ENCODE peak calls at places on chromosome 16, in eight cellular contexts. One of them, this sample, is unnamed. For H3K9me3, the result is how much of the 10 kb centered on the place peaks cover.

GRCh38 chr16:66523861-66524354 is 26.0 kb downstream of the TK2 start:
- DNase-seq in GM23248: no peak
- DNase-seq in esophagus squamous epithelium: no peak
- DNase-seq in Peyer's patch: peak
- DNase-seq in CD4-positive, alpha-beta T cell: peak
- DNase-seq in tibial nerve: no peak
- DNase-seq in naive thymus-derived CD4-positive, alpha-beta T cell: peak
- DNase-seq in stomach: no peak
- DNase-seq in this sample: no peak

GRCh38 chr16:53631236-53631635 is 72.4 kb downstream of the RPGRIP1L start:
- DNase-seq in esophagus squamous epithelium: no peak
- DNase-seq in CD4-positive, alpha-beta T cell: no peak
- DNase-seq in tibial nerve: no peak
- DNase-seq in GM23248: no peak
- DNase-seq in stomach: no peak
- DNase-seq in Peyer's patch: no peak
- DNase-seq in naive thymus-derived CD4-positive, alpha-beta T cell: no peak
- DNase-seq in this sample: no peak

GRCh38 chr16:66240088-66240487 is 126.4 kb upstream of the CDH5 start:
- DNase-seq in stomach: no peak
- DNase-seq in CD4-positive, alpha-beta T cell: no peak
- DNase-seq in GM23248: no peak
- DNase-seq in naive thymus-derived CD4-positive, alpha-beta T cell: no peak
- DNase-seq in tibial nerve: no peak
- DNase-seq in esophagus squamous epithelium: no peak
- DNase-seq in Peyer's patch: peak
- DNase-seq in this sample: no peak

GRCh38 chr16:85003076-85003475 is 8.3 kb downstream of the ZDHHC7 start:
- DNase-seq in CD4-positive, alpha-beta T cell: no peak
- DNase-seq in tibial nerve: no peak
- DNase-seq in Peyer's patch: no peak
- DNase-seq in naive thymus-derived CD4-positive, alpha-beta T cell: no peak
- DNase-seq in esophagus squamous epithelium: no peak
- DNase-seq in GM23248: no peak
- DNase-seq in stomach: no peak
- DNase-seq in this sample: no peak

GRCh38 chr16:86786338-86786737 is 208.0 kb downstream of the FOXL1 start:
- DNase-seq in Peyer's patch: no peak
- DNase-seq in stomach: peak
- DNase-seq in esophagus squamous epithelium: no peak
- DNase-seq in naive thymus-derived CD4-positive, alpha-beta T cell: no peak
- DNase-seq in tibial nerve: no peak
- DNase-seq in CD4-positive, alpha-beta T cell: no peak
- DNase-seq in GM23248: no peak
- DNase-seq in this sample: no peak

GRCh38 chr16:84115919-84116719 is 623 bp downstream of the MBTPS1 start:
- DNase-seq in stomach: peak
- DNase-seq in GM23248: peak
- DNase-seq in CD4-positive, alpha-beta T cell: peak
- DNase-seq in esophagus squamous epithelium: no peak
- DNase-seq in tibial nerve: no peak
- DNase-seq in Peyer's patch: no peak
- DNase-seq in naive thymus-derived CD4-positive, alpha-beta T cell: no peak
- DNase-seq in this sample: no peak

GRCh38 chr16:85369741-85370528 is 243.2 kb upstream of the GSE1 start:
- DNase-seq in GM23248: peak
- DNase-seq in naive thymus-derived CD4-positive, alpha-beta T cell: peak
- DNase-seq in tibial nerve: peak
- DNase-seq in esophagus squamous epithelium: no peak
- DNase-seq in stomach: peak
- DNase-seq in CD4-positive, alpha-beta T cell: peak
- DNase-seq in Peyer's patch: peak
- DNase-seq in this sample: peak

GRCh38 chr16:3249451-3249850 is 7.0 kb downstream of the MEFV start:
- DNase-seq in naive thymus-derived CD4-positive, alpha-beta T cell: no peak
- DNase-seq in stomach: no peak
- DNase-seq in Peyer's patch: no peak
- DNase-seq in CD4-positive, alpha-beta T cell: no peak
- DNase-seq in tibial nerve: no peak
- DNase-seq in GM23248: no peak
- DNase-seq in esophagus squamous epithelium: no peak
- DNase-seq in this sample: no peak

GRCh38 chr16:68553186-68553585 is 14.1 kb downstream of the ZFP90 start:
- DNase-seq in naive thymus-derived CD4-positive, alpha-beta T cell: no peak
- DNase-seq in CD4-positive, alpha-beta T cell: no peak
- DNase-seq in tibial nerve: no peak
- DNase-seq in stomach: no peak
- DNase-seq in esophagus squamous epithelium: no peak
- DNase-seq in Peyer's patch: no peak
- DNase-seq in GM23248: no peak
- DNase-seq in this sample: no peak
- H3K9me3 ChIP-seq in naive thymus-derived CD4-positive, alpha-beta T cell: under half
- H3K9me3 ChIP-seq in CD4-positive, alpha-beta T cell: half or more
- H3K9me3 ChIP-seq in tibial nerve: half or more
- H3K9me3 ChIP-seq in stomach: half or more
- H3K9me3 ChIP-seq in esophagus squamous epithelium: half or more
- H3K9me3 ChIP-seq in Peyer's patch: under half
- H3K9me3 ChIP-seq in GM23248: under half
- H3K9me3 ChIP-seq in this sample: under half

GRCh38 chr16:75172578-75172977 is 24.3 kb downstream of the ZFP1 start:
- DNase-seq in naive thymus-derived CD4-positive, alpha-beta T cell: no peak
- DNase-seq in tibial nerve: no peak
- DNase-seq in GM23248: no peak
- DNase-seq in Peyer's patch: no peak
- DNase-seq in stomach: no peak
- DNase-seq in esophagus squamous epithelium: no peak
- DNase-seq in CD4-positive, alpha-beta T cell: no peak
- DNase-seq in this sample: no peak
- H3K9me3 ChIP-seq in naive thymus-derived CD4-positive, alpha-beta T cell: under half
- H3K9me3 ChIP-seq in tibial nerve: under half
- H3K9me3 ChIP-seq in GM23248: under half
- H3K9me3 ChIP-seq in Peyer's patch: under half
- H3K9me3 ChIP-seq in stomach: half or more
- H3K9me3 ChIP-seq in esophagus squamous epithelium: half or more
- H3K9me3 ChIP-seq in CD4-positive, alpha-beta T cell: half or more
- H3K9me3 ChIP-seq in this sample: under half

GRCh38 chr16:46845952-46846351 is 15.0 kb upstream of the C16orf87 start:
- DNase-seq in naive thymus-derived CD4-positive, alpha-beta T cell: no peak
- DNase-seq in Peyer's patch: no peak
- DNase-seq in esophagus squamous epithelium: no peak
- DNase-seq in GM23248: no peak
- DNase-seq in tibial nerve: no peak
- DNase-seq in stomach: no peak
- DNase-seq in CD4-positive, alpha-beta T cell: no peak
- DNase-seq in this sample: no peak
- H3K9me3 ChIP-seq in naive thymus-derived CD4-positive, alpha-beta T cell: under half
- H3K9me3 ChIP-seq in Peyer's patch: under half
- H3K9me3 ChIP-seq in esophagus squamous epithelium: under half
- H3K9me3 ChIP-seq in GM23248: under half
- H3K9me3 ChIP-seq in tibial nerve: under half
- H3K9me3 ChIP-seq in stomach: under half
- H3K9me3 ChIP-seq in CD4-positive, alpha-beta T cell: under half
- H3K9me3 ChIP-seq in this sample: under half

GRCh38 chr16:80033783-80034468 is 433.4 kb upstream of the MAF start:
- DNase-seq in tibial nerve: no peak
- DNase-seq in esophagus squamous epithelium: no peak
- DNase-seq in GM23248: no peak
- DNase-seq in naive thymus-derived CD4-positive, alpha-beta T cell: no peak
- DNase-seq in Peyer's patch: no peak
- DNase-seq in stomach: no peak
- DNase-seq in CD4-positive, alpha-beta T cell: no peak
- DNase-seq in this sample: no peak
- H3K9me3 ChIP-seq in tibial nerve: under half
- H3K9me3 ChIP-seq in esophagus squamous epithelium: under half
- H3K9me3 ChIP-seq in GM23248: under half
- H3K9me3 ChIP-seq in naive thymus-derived CD4-positive, alpha-beta T cell: under half
- H3K9me3 ChIP-seq in Peyer's patch: under half
- H3K9me3 ChIP-seq in stomach: under half
- H3K9me3 ChIP-seq in CD4-positive, alpha-beta T cell: under half
- H3K9me3 ChIP-seq in this sample: under half

DNA sequence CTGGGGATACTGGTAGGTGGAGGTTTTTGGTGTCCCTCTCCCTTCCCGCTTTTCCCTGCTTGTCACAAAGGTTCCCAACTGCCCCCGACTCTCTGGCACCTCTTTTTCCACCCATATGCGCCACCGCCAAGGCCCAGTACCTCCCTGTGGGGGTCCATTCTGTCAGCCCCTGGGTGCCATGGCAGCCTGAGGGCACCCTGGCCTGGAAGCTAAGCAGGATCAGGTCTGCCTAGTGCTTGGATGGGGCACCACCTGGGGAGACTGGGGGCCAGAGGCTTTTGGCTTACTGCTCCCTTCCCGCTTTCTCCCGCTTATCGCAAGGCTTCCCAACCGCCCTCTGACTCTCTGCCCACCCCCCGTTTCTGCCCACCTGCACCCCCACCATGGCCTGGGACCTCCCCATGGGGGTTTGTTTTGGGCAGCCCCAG is 2286.4 kb downstream of the TP53TG3F start:
- DNase-seq in CD4-positive, alpha-beta T cell: no peak
- DNase-seq in naive thymus-derived CD4-positive, alpha-beta T cell: no peak
- DNase-seq in GM23248: no peak
- DNase-seq in stomach: no peak
- DNase-seq in esophagus squamous epithelium: no peak
- DNase-seq in Peyer's patch: no peak
- DNase-seq in tibial nerve: no peak
- DNase-seq in this sample: no peak
- H3K9me3 ChIP-seq in CD4-positive, alpha-beta T cell: half or more
- H3K9me3 ChIP-seq in naive thymus-derived CD4-positive, alpha-beta T cell: under half
- H3K9me3 ChIP-seq in GM23248: under half
- H3K9me3 ChIP-seq in stomach: half or more
- H3K9me3 ChIP-seq in esophagus squamous epithelium: under half
- H3K9me3 ChIP-seq in Peyer's patch: under half
- H3K9me3 ChIP-seq in tibial nerve: under half
- H3K9me3 ChIP-seq in this sample: under half

GRCh38 chr16:35908152-35908551 is 2448.7 kb downstream of the TP53TG3F start:
- DNase-seq in GM23248: no peak
- DNase-seq in tibial nerve: no peak
- DNase-seq in stomach: no peak
- DNase-seq in Peyer's patch: no peak
- DNase-seq in naive thymus-derived CD4-positive, alpha-beta T cell: no peak
- DNase-seq in CD4-positive, alpha-beta T cell: no peak
- DNase-seq in esophagus squamous epithelium: no peak
- DNase-seq in this sample: no peak

GRCh38 chr16:35906440-35906839 is 2447.0 kb downstream of the TP53TG3F start:
- DNase-seq in tibial nerve: no peak
- DNase-seq in Peyer's patch: no peak
- DNase-seq in stomach: no peak
- DNase-seq in esophagus squamous epithelium: no peak
- DNase-seq in naive thymus-derived CD4-positive, alpha-beta T cell: no peak
- DNase-seq in CD4-positive, alpha-beta T cell: no peak
- DNase-seq in GM23248: no peak
- DNase-seq in this sample: no peak

GRCh38 chr16:35909351-35909954 is 2450.0 kb downstream of the TP53TG3F start:
- DNase-seq in tibial nerve: no peak
- DNase-seq in stomach: no peak
- DNase-seq in esophagus squamous epithelium: no peak
- DNase-seq in naive thymus-derived CD4-positive, alpha-beta T cell: no peak
- DNase-seq in Peyer's patch: no peak
- DNase-seq in CD4-positive, alpha-beta T cell: no peak
- DNase-seq in GM23248: no peak
- DNase-seq in this sample: no peak

GRCh38 chr16:35910409-35910808 is 2451.0 kb downstream of the TP53TG3F start:
- DNase-seq in esophagus squamous epithelium: no peak
- DNase-seq in stomach: no peak
- DNase-seq in CD4-positive, alpha-beta T cell: no peak
- DNase-seq in Peyer's patch: no peak
- DNase-seq in tibial nerve: no peak
- DNase-seq in GM23248: no peak
- DNase-seq in naive thymus-derived CD4-positive, alpha-beta T cell: no peak
- DNase-seq in this sample: no peak

DNA sequence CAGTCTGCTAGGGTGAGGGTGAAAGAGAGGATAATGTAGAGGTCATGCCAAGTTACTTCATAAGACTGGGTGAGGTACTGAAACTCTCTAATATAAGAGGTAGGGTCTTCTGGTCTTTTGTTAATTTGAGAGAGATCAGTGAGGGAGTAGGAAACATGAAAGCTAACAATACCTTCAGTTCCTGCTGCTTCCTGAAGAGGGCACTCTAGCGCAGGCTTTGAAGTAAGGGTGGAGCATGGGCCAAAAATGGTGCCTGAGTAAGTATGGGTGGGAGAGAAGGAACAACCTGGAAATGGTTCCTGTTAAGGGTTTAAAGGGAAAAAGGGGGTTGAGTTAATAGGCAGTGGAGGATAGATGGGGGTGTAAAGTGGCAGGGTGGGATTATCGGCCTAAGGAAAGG is 2449.5 kb downstream of the TP53TG3F start:
- DNase-seq in GM23248: no peak
- DNase-seq in Peyer's patch: no peak
- DNase-seq in naive thymus-derived CD4-positive, alpha-beta T cell: no peak
- DNase-seq in tibial nerve: no peak
- DNase-seq in esophagus squamous epithelium: no peak
- DNase-seq in stomach: no peak
- DNase-seq in CD4-positive, alpha-beta T cell: no peak
- DNase-seq in this sample: no peak
- H3K9me3 ChIP-seq in GM23248: under half
- H3K9me3 ChIP-seq in Peyer's patch: under half
- H3K9me3 ChIP-seq in naive thymus-derived CD4-positive, alpha-beta T cell: under half
- H3K9me3 ChIP-seq in tibial nerve: under half
- H3K9me3 ChIP-seq in esophagus squamous epithelium: under half
- H3K9me3 ChIP-seq in stomach: half or more
- H3K9me3 ChIP-seq in CD4-positive, alpha-beta T cell: under half
- H3K9me3 ChIP-seq in this sample: under half

GRCh38 chr16:19766988-19767387 is 48.9 kb downstream of the IQCK start:
- DNase-seq in tibial nerve: no peak
- DNase-seq in esophagus squamous epithelium: no peak
- DNase-seq in GM23248: no peak
- DNase-seq in stomach: no peak
- DNase-seq in Peyer's patch: no peak
- DNase-seq in CD4-positive, alpha-beta T cell: no peak
- DNase-seq in naive thymus-derived CD4-positive, alpha-beta T cell: no peak
- DNase-seq in this sample: no peak

GRCh38 chr16:19769239-19769638 is 51.2 kb downstream of the IQCK start:
- DNase-seq in esophagus squamous epithelium: no peak
- DNase-seq in CD4-positive, alpha-beta T cell: no peak
- DNase-seq in Peyer's patch: no peak
- DNase-seq in GM23248: no peak
- DNase-seq in stomach: no peak
- DNase-seq in naive thymus-derived CD4-positive, alpha-beta T cell: no peak
- DNase-seq in tibial nerve: no peak
- DNase-seq in this sample: no peak

GRCh38 chr16:19766554-19766884 is 48.4 kb downstream of the IQCK start:
- DNase-seq in stomach: no peak
- DNase-seq in CD4-positive, alpha-beta T cell: no peak
- DNase-seq in tibial nerve: no peak
- DNase-seq in Peyer's patch: no peak
- DNase-seq in esophagus squamous epithelium: no peak
- DNase-seq in GM23248: no peak
- DNase-seq in naive thymus-derived CD4-positive, alpha-beta T cell: no peak
- DNase-seq in this sample: no peak

GRCh38 chr16:19767497-19767896 is 49.4 kb downstream of the IQCK start:
- DNase-seq in stomach: no peak
- DNase-seq in CD4-positive, alpha-beta T cell: no peak
- DNase-seq in naive thymus-derived CD4-positive, alpha-beta T cell: no peak
- DNase-seq in tibial nerve: no peak
- DNase-seq in GM23248: no peak
- DNase-seq in esophagus squamous epithelium: no peak
- DNase-seq in Peyer's patch: no peak
- DNase-seq in this sample: no peak

GRCh38 chr16:19765860-19766553 is 47.9 kb downstream of the IQCK start:
- DNase-seq in tibial nerve: peak
- DNase-seq in Peyer's patch: no peak
- DNase-seq in stomach: peak
- DNase-seq in naive thymus-derived CD4-positive, alpha-beta T cell: no peak
- DNase-seq in GM23248: no peak
- DNase-seq in esophagus squamous epithelium: no peak
- DNase-seq in CD4-positive, alpha-beta T cell: no peak
- DNase-seq in this sample: no peak
- H3K9me3 ChIP-seq in tibial nerve: under half
- H3K9me3 ChIP-seq in Peyer's patch: under half
- H3K9me3 ChIP-seq in stomach: under half
- H3K9me3 ChIP-seq in naive thymus-derived CD4-positive, alpha-beta T cell: under half
- H3K9me3 ChIP-seq in GM23248: under half
- H3K9me3 ChIP-seq in esophagus squamous epithelium: under half
- H3K9me3 ChIP-seq in CD4-positive, alpha-beta T cell: under half
- H3K9me3 ChIP-seq in this sample: under half

This sample was measured in T-helper 17 cell.